ENCODE peak calls at places on chromosomes 4 and X, in nine cellular contexts. Y, I, L, N, M, O, C, X and Q are unnamed samples. For H3K4me1, the result is how much of the 10 kb centered on the place peaks cover.

GRCh38 chrX:29541038-29541437 is 674.3 kb upstream of the MAGEB2 start:
- DNase-seq in Y (no peak), N (no peak), L (no peak), O (no peak), X (no peak), I (no peak), M (no peak), C (no peak), Q (no peak)

GRCh38 chrX:145817299-145817665 is 347 bp upstream of the SLITRK2 start:
- DNase-seq in M (no peak), Y (no peak), L (no peak), N (no peak), O (no peak), C (no peak), I (no peak), X (no peak), Q (no peak)

GRCh38 chr4:136742330-136742729 is 790.0 kb downstream of the PCDH18 start:
- DNase-seq in L (no peak), O (no peak), X (no peak), M (no peak), Y (peak), C (no peak), N (no peak), I (no peak), Q (no peak)

GRCh38 chr4:38804654-38805295 is at the start of gene TLR1:
- DNase-seq in Y (peak), C (no peak), N (no peak), L (no peak), I (no peak), X (no peak), O (no peak), M (no peak), Q (no peak)

GRCh38 chr4:76386566-76387305 is 34.2 kb downstream of the CCDC158 start:
- DNase-seq in O (no peak), X (no peak), I (no peak), N (no peak), C (no peak), Y (no peak), M (no peak), L (no peak), Q (no peak)

GRCh38 chr4:185219551-185220344 is 10.3 kb downstream of the SNX25 start:
- DNase-seq in M (no peak), I (no peak), N (no peak), Y (peak), X (peak), O (no peak), C (no peak), L (no peak), Q (no peak)

GRCh38 chr4:68460085-68460484 is 12.8 kb downstream of the TMPRSS11E start:
- DNase-seq in O (no peak), N (no peak), I (no peak), X (no peak), M (no peak), Y (no peak), L (no peak), C (no peak), Q (no peak)

GRCh38 chr4:106366026-106366425 is 2.6 kb downstream of the GIMD1 start:
- DNase-seq in O (no peak), L (no peak), M (no peak), Y (peak), N (no peak), X (no peak), C (no peak), I (no peak), Q (no peak)

GRCh38 chr4:179095585-179096228 is 1653.5 kb upstream of the AGA start:
- DNase-seq in Y (peak), O (no peak), C (peak), M (no peak), N (no peak), I (no peak), L (no peak), X (no peak), Q (no peak)

GRCh38 chr4:168656055-168656660 is 159.3 kb downstream of the PALLD start:
- DNase-seq in O (no peak), I (no peak), M (no peak), Y (peak), N (no peak), C (no peak), X (no peak), L (no peak), Q (no peak)

GRCh38 chr4:51855270-51855669 is 12.3 kb downstream of the DCUN1D4 start:
- DNase-seq in X (no peak), C (no peak), L (no peak), O (no peak), Y (no peak), I (no peak), M (no peak), N (no peak), Q (no peak)

GRCh38 chrX:20363003-20363674 is 96.4 kb upstream of the RPS6KA3 start:
- DNase-seq in C (no peak), I (no peak), L (no peak), X (peak), Y (no peak), M (no peak), O (no peak), N (no peak), Q (no peak)

GRCh38 chrX:148609766-148610698 is 109.6 kb downstream of the AFF2 start:
- DNase-seq in X (no peak), L (no peak), C (no peak), N (no peak), M (no peak), I (no peak), O (no peak), Y (no peak), Q (no peak)

GRCh38 chr4:52983563-52984303 is 121.6 kb downstream of the RASL11B start:
- DNase-seq in L (no peak), O (no peak), N (peak), X (no peak), I (peak), C (no peak), M (no peak), Y (peak), Q (no peak)

GRCh38 chr4:60857354-60857753 is 342.8 kb upstream of the ADGRL3 start:
- DNase-seq in L (no peak), N (no peak), M (no peak), C (no peak), X (no peak), Y (no peak), O (no peak), I (no peak), Q (no peak)

GRCh38 chrX:97159916-97160800 is 276.4 kb downstream of the RPA4 start:
- DNase-seq in C (no peak), L (no peak), Y (no peak), O (no peak), I (no peak), M (no peak), N (no peak), X (no peak), Q (no peak)

GRCh38 chrX:23789386-23790146 is 6.6 kb downstream of the SAT1 start:
- DNase-seq in L (no peak), I (no peak), M (no peak), X (no peak), C (no peak), N (no peak), O (no peak), Y (no peak), Q (no peak)

GRCh38 chr4:113080050-113080449 is 30.6 kb downstream of the ANK2 start:
- DNase-seq in C (no peak), O (no peak), N (no peak), I (peak), M (no peak), Y (peak), X (no peak), L (no peak), Q (no peak)

DNA sequence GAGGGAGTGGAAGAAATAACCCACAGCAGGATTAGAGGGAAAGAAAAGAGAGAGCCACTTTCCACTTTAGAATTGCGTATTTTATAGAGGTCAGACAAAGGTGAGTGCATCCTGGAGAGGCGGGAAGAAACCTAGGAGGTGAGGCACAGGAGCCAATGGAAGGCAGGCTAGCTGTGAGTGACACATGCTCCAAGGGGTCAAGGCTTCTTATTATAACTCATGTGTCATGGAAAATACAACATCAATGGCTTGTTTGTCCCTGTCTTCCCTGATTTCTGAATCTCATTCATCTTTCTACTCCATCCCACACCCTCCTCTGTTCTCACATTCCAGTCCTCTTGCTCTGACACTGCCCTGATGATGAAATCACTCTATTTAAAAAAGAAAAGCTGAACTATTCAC is 14.4 kb downstream of the ANXA3 start:
- DNase-seq in M (no peak), L (no peak), N (no peak), I (peak), Y (peak), O (no peak), X (no peak), C (no peak), Q (no peak)
- H3K4me1 ChIP-seq in M (under half), L (under half), N (under half), I (half or more), Y (under half), O (under half), X (under half), C (under half), Q (half or more)

DNA sequence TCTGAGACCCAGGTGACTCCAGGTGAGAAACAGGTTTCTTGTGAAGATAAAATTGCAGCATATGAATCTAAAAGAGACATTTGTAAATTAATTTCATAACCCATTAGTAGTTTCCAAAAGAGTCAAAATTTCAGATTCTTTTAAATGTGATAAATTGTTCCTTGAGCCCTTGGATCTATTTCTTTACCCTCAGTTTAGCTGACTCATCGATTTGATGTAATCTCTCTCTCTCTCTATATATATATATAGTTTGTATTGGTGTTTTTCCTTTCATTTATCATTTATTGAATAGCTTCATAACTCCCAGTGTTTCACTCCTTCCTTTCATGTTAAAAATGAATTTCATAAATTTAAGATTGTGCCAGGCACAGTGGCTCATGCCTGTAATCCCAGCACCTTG is 96.9 kb downstream of the RAPGEF2 start:
- DNase-seq in O (no peak), Y (no peak), L (no peak), X (no peak), N (no peak), I (no peak), C (no peak), M (no peak), Q (no peak)
- H3K4me1 ChIP-seq in O (under half), Y (under half), L (under half), X (under half), N (under half), I (under half), C (under half), M (under half), Q (under half)

GRCh38 chr4:147747787-147748454 is 16.0 kb downstream of the ARHGAP10 start:
- DNase-seq in C (no peak), X (no peak), L (peak), O (no peak), M (no peak), Y (no peak), N (no peak), I (no peak), Q (no peak)

GRCh38 chr4:147753047-147753446 is 21.2 kb downstream of the ARHGAP10 start:
- DNase-seq in X (no peak), L (no peak), I (no peak), M (no peak), O (no peak), Y (no peak), C (no peak), N (no peak), Q (no peak)

GRCh38 chr4:147754037-147754445 is 22.2 kb downstream of the ARHGAP10 start:
- DNase-seq in N (no peak), L (no peak), I (peak), X (no peak), C (no peak), M (no peak), Y (peak), O (no peak), Q (no peak)

GRCh38 chr4:147755567-147756295 is 23.8 kb downstream of the ARHGAP10 start:
- DNase-seq in C (no peak), I (no peak), O (no peak), M (no peak), X (no peak), N (no peak), L (no peak), Y (peak), Q (no peak)

DNA sequence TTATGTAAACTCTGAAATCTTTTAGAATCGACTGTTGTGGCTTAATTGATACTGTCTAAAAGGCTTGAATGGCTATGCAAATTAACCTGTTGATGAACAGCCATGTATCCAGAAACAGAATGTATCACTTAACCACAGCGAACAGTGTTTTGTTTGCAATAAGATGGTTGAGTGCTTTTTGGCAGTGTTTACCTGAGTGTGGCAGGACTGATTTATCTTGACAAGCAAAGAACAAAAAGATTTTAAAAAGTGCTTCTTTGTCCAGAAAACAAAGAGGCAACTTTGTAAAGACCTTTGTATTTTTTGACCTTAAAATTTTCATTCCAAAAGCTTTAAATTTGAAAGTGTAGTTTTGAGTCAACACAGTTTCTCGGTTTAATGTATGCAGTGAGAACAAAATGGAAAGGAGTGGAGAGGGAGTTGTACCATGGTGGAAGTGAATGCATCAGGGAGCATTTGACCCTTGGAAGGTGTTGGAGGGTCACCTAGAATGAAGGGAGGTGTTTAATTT is 18.0 kb downstream of the ARHGAP10 start:
- DNase-seq in O (no peak), M (no peak), C (no peak), N (no peak), L (no peak), I (no peak), X (no peak), Y (no peak), Q (no peak)
- H3K4me1 ChIP-seq in O (under half), M (under half), C (under half), N (under half), L (under half), I (under half), X (under half), Y (under half), Q (under half)

GRCh38 chr4:8538703-8539567 is 41.3 kb upstream of the GPR78 start:
- DNase-seq in M (no peak), X (peak), O (peak), N (no peak), Y (no peak), C (no peak), L (peak), I (peak), Q (peak)
- H3K4me1 ChIP-seq in M (under half), X (under half), O (under half), N (under half), Y (under half), C (under half), L (under half), I (under half), Q (under half)